ENCODE peak calls at places on chromosomes 6 and 20, in four cellular contexts. One of them, this sample, is unnamed.
A peak's percentile ranks its signal among the peaks of the same experiment; 100 is the strongest.

GRCh38 chr20:14992071-14992654 is 654.8 kb upstream of the FLRT3 start:
- DNase-seq in mesendoderm: no peak
- DNase-seq in osteoblast: no peak
- DNase-seq in HCT116: no peak
- DNase-seq in this sample: peak; percentile 29

GRCh38 chr20:23050847-23051627 is 1.6 kb upstream of the THBD start:
- DNase-seq in mesendoderm: peak; percentile 96
- DNase-seq in osteoblast: peak; percentile 90
- DNase-seq in HCT116: peak; percentile 42
- DNase-seq in this sample: peak; percentile 52

GRCh38 chr20:23082846-23083552 is 3.1 kb downstream of the CD93 start:
- DNase-seq in mesendoderm: peak; percentile 54
- DNase-seq in osteoblast: no peak
- DNase-seq in HCT116: no peak
- DNase-seq in this sample: no peak

GRCh38 chr6:30730611-30731435 is 10.7 kb downstream of the TUBB start:
- DNase-seq in mesendoderm: peak; percentile 85
- DNase-seq in osteoblast: peak; percentile 76
- DNase-seq in HCT116: peak; percentile 77
- DNase-seq in this sample: peak; percentile 63

GRCh38 chr6:164321297-164321696 is 906.8 kb downstream of the QKI start:
- DNase-seq in mesendoderm: no peak
- DNase-seq in osteoblast: no peak
- DNase-seq in HCT116: no peak
- DNase-seq in this sample: no peak

GRCh38 chr6:78995346-78995745 is 82.7 kb downstream of the PHIP start:
- DNase-seq in mesendoderm: no peak
- DNase-seq in osteoblast: no peak
- DNase-seq in HCT116: no peak
- DNase-seq in this sample: no peak

GRCh38 chr6:303948-304558 is 11.8 kb downstream of the DUSP22 start:
- DNase-seq in mesendoderm: peak; percentile 53
- DNase-seq in osteoblast: no peak
- DNase-seq in HCT116: no peak
- DNase-seq in this sample: no peak

GRCh38 chr6:106739387-106739786 is 110.0 kb downstream of the QRSL1 start:
- DNase-seq in mesendoderm: no peak
- DNase-seq in osteoblast: no peak
- DNase-seq in HCT116: no peak
- DNase-seq in this sample: peak; percentile 98

GRCh38 chr20:36384022-36384619 is 78.0 kb downstream of the DLGAP4 start:
- DNase-seq in mesendoderm: peak; percentile 91
- DNase-seq in osteoblast: peak; percentile 74
- DNase-seq in HCT116: peak; percentile 31
- DNase-seq in this sample: no peak

GRCh38 chr6:25487012-25487411 is 165.0 kb upstream of the SCGN start:
- DNase-seq in mesendoderm: no peak
- DNase-seq in osteoblast: no peak
- DNase-seq in HCT116: no peak
- DNase-seq in this sample: no peak

GRCh38 chr6:170056329-170056728 is 234.5 kb downstream of the DLL1 start:
- DNase-seq in mesendoderm: no peak
- DNase-seq in osteoblast: no peak
- DNase-seq in HCT116: no peak
- DNase-seq in this sample: no peak

GRCh38 chr6:47016916-47017315 is 25.2 kb downstream of the ADGRF1 start:
- DNase-seq in mesendoderm: peak; percentile 67
- DNase-seq in osteoblast: no peak
- DNase-seq in HCT116: no peak
- DNase-seq in this sample: no peak

GRCh38 chr20:8616792-8617191 is 452.1 kb upstream of the PLCB4 start:
- DNase-seq in mesendoderm: no peak
- DNase-seq in osteoblast: no peak
- DNase-seq in HCT116: no peak
- DNase-seq in this sample: no peak

GRCh38 chr6:134529921-134530320 is 212.0 kb upstream of the SGK1 start:
- DNase-seq in mesendoderm: no peak
- DNase-seq in osteoblast: peak; percentile 55
- DNase-seq in HCT116: no peak
- DNase-seq in this sample: peak; percentile 44

GRCh38 chr20:59016795-59017492 is 2.3 kb upstream of the TUBB1 start:
- DNase-seq in mesendoderm: no peak
- DNase-seq in osteoblast: no peak
- DNase-seq in HCT116: no peak
- DNase-seq in this sample: no peak

GRCh38 chr6:161038229-161039003 is 46.8 kb downstream of the MAP3K4 start:
- DNase-seq in mesendoderm: no peak
- DNase-seq in osteoblast: peak; percentile 68
- DNase-seq in HCT116: peak; percentile 45
- DNase-seq in this sample: peak; percentile 87

GRCh38 chr6:126440923-126441322 is 101.0 kb downstream of the CENPW start:
- DNase-seq in mesendoderm: peak; percentile 7
- DNase-seq in osteoblast: no peak
- DNase-seq in HCT116: no peak
- DNase-seq in this sample: no peak

GRCh38 chr20:50436052-50436656 is 74.0 kb upstream of the PTPN1 start:
- DNase-seq in mesendoderm: no peak
- DNase-seq in osteoblast: peak; percentile 44
- DNase-seq in HCT116: no peak
- DNase-seq in this sample: no peak

GRCh38 chr6:30319146-30319835 is 7.4 kb upstream of the TRIM39 start:
- DNase-seq in mesendoderm: no peak
- DNase-seq in osteoblast: no peak
- DNase-seq in HCT116: no peak
- DNase-seq in this sample: no peak

GRCh38 chr6:44309092-44309491 is 4.1 kb downstream of the AARS2 start:
- DNase-seq in mesendoderm: no peak
- DNase-seq in osteoblast: peak; percentile 86
- DNase-seq in HCT116: no peak
- DNase-seq in this sample: peak; percentile 68

GRCh38 chr6:157989541-157990289 is 8.1 kb downstream of the SYNJ2 start:
- DNase-seq in mesendoderm: no peak
- DNase-seq in osteoblast: no peak
- DNase-seq in HCT116: no peak
- DNase-seq in this sample: no peak

GRCh38 chr6:132153221-132153896 is 202.2 kb upstream of the CCN2 start:
- DNase-seq in mesendoderm: no peak
- DNase-seq in osteoblast: no peak
- DNase-seq in HCT116: no peak
- DNase-seq in this sample: no peak

GRCh38 chr20:10659651-10660601 is 13.9 kb downstream of the JAG1 start:
- DNase-seq in mesendoderm: peak; percentile 67
- DNase-seq in osteoblast: no peak
- DNase-seq in HCT116: no peak
- DNase-seq in this sample: no peak

GRCh38 chr6:148138478-148138877 is 204.2 kb upstream of the SASH1 start:
- DNase-seq in mesendoderm: no peak
- DNase-seq in osteoblast: no peak
- DNase-seq in HCT116: no peak
- DNase-seq in this sample: no peak

GRCh38 chr6:140736227-140736626 is 1361.8 kb upstream of the CITED2 start:
- DNase-seq in mesendoderm: no peak
- DNase-seq in osteoblast: peak; percentile 4
- DNase-seq in HCT116: no peak
- DNase-seq in this sample: no peak

GRCh38 chr6:17012421-17013225 is 89.2 kb upstream of the STMND1 start:
- DNase-seq in mesendoderm: peak; percentile 90
- DNase-seq in osteoblast: peak; percentile 41
- DNase-seq in HCT116: no peak
- DNase-seq in this sample: no peak

GRCh38 chr6:139152088-139152891 is 17.4 kb downstream of the HECA start:
- DNase-seq in mesendoderm: no peak
- DNase-seq in osteoblast: no peak
- DNase-seq in HCT116: no peak
- DNase-seq in this sample: no peak

GRCh38 chr20:62835931-62836861 is 19.3 kb downstream of the COL9A3 start:
- DNase-seq in mesendoderm: no peak
- DNase-seq in osteoblast: peak; percentile 93
- DNase-seq in HCT116: no peak
- DNase-seq in this sample: no peak

GRCh38 chr20:10646886-10647420 is 26.8 kb downstream of the JAG1 start:
- DNase-seq in mesendoderm: no peak
- DNase-seq in osteoblast: no peak
- DNase-seq in HCT116: no peak
- DNase-seq in this sample: no peak

DNA sequence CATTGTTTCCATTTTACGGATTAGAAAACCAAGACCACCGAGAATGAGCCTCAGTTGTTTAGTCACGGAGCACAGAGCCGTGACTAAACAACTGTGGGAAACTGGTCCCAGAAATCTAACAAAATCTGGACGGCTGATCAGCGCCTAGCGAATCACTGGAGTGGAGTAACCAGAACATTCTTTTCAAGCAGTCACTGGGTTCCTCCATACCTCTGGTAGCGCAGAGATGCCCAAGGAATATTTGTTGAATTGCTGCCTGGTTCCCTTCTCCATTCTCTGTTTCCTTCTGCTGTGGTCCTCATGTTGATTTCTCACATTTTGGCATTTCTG is 62.0 kb downstream of the GPX5 start:
- DNase-seq in mesendoderm: no peak
- DNase-seq in osteoblast: peak; percentile 61
- DNase-seq in HCT116: no peak
- DNase-seq in this sample: no peak
- H3K27ac ChIP-seq in mesendoderm: no peak overlapping the region
- H3K27ac ChIP-seq in osteoblast: no peak overlapping the region
- H3K27ac ChIP-seq in HCT116: no peak overlapping the region
- H3K27ac ChIP-seq in this sample: peak overlapping the region; percentile 80

DNA sequence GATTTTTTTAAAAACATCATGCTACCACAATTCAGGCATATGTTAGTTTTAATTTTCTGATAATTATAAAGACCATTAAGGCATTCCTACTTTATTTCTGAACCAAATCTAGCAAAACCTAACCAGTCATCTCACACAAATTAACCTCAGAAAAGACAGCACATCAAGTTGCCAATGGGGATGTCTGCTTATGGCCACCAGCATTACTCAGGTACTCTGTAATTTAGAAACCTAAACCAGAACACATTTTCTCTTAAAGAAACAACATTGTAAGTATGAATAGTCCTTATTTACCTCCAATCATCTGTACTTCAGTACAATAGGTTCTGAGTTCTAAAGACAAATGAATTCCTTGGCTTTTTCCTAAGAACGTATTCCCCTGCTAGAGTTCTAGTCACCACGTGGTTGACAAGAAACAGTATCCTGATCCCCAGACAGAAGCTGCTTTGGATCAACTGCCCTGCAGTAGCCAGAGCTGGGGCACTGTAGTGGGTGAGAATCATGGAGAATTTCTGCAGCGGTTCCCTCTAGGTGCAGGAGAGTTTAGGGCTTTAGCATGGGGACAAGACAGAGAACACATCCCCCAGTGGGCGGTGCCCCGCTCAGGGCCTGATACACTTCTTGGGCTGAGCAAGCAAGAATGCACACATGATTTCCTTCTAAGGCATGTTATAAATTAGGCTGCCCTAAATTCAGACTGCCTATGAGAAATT is 15.4 kb downstream of the GCLC start:
- DNase-seq in mesendoderm: peak; percentile 64
- DNase-seq in osteoblast: no peak
- DNase-seq in HCT116: no peak
- DNase-seq in this sample: no peak
- H3K27ac ChIP-seq in mesendoderm: no peak overlapping the region
- H3K27ac ChIP-seq in osteoblast: no peak overlapping the region
- H3K27ac ChIP-seq in HCT116: no peak overlapping the region
- H3K27ac ChIP-seq in this sample: peak overlapping the region; percentile 47

DNA sequence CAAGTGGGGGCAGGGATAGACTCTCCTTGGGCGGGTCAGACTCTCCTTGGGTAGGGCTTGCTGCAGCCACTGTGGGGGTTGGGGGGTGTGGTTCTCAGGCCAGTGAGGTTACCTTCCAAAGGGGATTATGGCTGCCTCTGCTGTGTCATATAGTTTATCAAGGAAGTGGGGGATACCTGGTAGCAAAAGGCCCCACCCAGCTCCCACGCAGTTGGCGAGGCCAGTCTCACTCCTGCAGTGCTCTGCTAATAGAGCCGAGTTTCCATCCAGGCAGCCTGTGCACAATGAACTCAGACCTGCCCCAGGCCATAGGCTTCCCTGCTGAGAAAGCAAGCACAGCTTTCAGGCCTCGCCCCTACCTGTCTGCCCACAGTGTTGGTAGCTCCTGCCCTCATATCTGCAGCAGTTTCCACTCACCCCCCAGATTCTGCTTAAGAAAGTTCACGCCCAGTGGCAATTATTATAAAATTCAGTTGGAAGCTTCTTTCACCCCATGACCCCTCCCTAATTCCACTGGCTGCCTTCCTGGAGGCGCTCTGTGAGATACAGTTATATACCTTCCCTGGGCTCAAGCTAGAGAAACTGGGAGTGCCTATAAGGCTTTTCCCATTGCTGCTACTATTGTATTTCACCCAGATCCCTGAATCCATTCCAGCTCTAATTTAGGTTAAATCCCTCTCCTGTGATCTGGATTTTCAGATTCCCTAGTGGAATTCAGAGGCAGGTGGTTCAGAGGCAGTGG is 56.1 kb downstream of the HDDC2 start:
- DNase-seq in mesendoderm: peak; percentile 64
- DNase-seq in osteoblast: no peak
- DNase-seq in HCT116: no peak
- DNase-seq in this sample: no peak
- H3K27ac ChIP-seq in mesendoderm: no peak overlapping the region
- H3K27ac ChIP-seq in osteoblast: no peak overlapping the region
- H3K27ac ChIP-seq in HCT116: no peak overlapping the region
- H3K27ac ChIP-seq in this sample: peak overlapping the region; percentile 47

GRCh38 chr6:110951008-110951407 is 7.5 kb upstream of the GTF3C6 start:
- DNase-seq in mesendoderm: no peak
- DNase-seq in osteoblast: no peak
- DNase-seq in HCT116: no peak
- DNase-seq in this sample: no peak

GRCh38 chr6:110949679-110950285 is 8.7 kb upstream of the GTF3C6 start:
- DNase-seq in mesendoderm: no peak
- DNase-seq in osteoblast: no peak
- DNase-seq in HCT116: peak; percentile 12
- DNase-seq in this sample: no peak

GRCh38 chr6:110950443-110950842 is 8.1 kb upstream of the GTF3C6 start:
- DNase-seq in mesendoderm: no peak
- DNase-seq in osteoblast: no peak
- DNase-seq in HCT116: no peak
- DNase-seq in this sample: no peak

GRCh38 chr6:110951986-110952794 is 6.3 kb upstream of the GTF3C6 start:
- DNase-seq in mesendoderm: peak; percentile 16
- DNase-seq in osteoblast: peak; percentile 64
- DNase-seq in HCT116: no peak
- DNase-seq in this sample: peak; percentile 66

DNA sequence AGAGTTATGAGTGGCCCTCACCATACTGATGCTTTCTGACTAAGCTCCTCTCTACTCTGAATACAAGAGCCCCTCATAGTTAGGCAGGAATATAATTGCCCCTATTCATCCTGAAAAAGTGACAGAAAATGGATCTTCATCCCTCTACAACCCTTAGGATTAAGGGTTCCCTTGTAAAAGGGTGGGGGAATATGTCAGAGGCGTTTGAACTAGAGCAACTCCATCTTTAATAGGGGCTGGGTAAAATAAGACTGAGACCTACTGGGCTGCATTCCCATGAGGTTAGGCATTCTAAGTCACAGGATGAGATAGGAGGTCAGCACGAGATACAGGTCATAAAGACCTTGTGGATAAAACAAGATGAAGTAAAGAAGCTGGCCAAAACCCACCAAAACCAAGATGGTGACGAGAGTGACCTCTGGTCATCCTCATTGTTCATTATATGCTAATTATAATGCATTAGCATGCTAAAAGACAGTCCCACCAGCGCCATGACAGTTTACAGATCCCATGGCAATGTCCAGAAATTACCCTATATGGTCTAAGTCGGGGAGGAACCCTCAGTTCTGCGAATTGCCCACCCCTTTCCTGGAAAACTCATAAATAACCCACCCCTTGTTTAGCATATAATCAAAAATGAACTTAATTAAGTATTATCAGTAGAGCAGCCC is 4.7 kb upstream of the GTF3C6 start:
- DNase-seq in mesendoderm: no peak
- DNase-seq in osteoblast: no peak
- DNase-seq in HCT116: no peak
- DNase-seq in this sample: no peak
- H3K27ac ChIP-seq in mesendoderm: no peak overlapping the region
- H3K27ac ChIP-seq in osteoblast: no peak overlapping the region
- H3K27ac ChIP-seq in HCT116: no peak overlapping the region
- H3K27ac ChIP-seq in this sample: peak overlapping the region; percentile 91

This sample was measured in epithelial cell of prostate.